ENCODE peak calls at places on chromosomes 4 and X, in seven cellular contexts. G, E, V, A, Z, B and T are unnamed samples.

GRCh38 chr4:126375462-126376054 is 1060.8 kb downstream of the FAT4 start:
- DNase-seq in G (no peak), E (no peak), V (no peak), A (no peak), Z (no peak), B (no peak), T (no peak)

GRCh38 chr4:2489841-2490552 is 21.1 kb downstream of the RNF4 start:
- DNase-seq in G (no peak), E (peak), V (peak), A (no peak), Z (no peak), B (no peak), T (no peak)

GRCh38 chr4:167688660-167689142 is 403.6 kb upstream of the ANXA10 start:
- DNase-seq in G (no peak), E (no peak), V (no peak), A (no peak), Z (no peak), B (no peak), T (no peak)

GRCh38 chrX:134542485-134542884 is 82.5 kb downstream of the HPRT1 start:
- DNase-seq in G (peak), E (peak), V (peak), A (no peak), Z (no peak), B (no peak), T (peak)

GRCh38 chrX:953879-954482 is 258.5 kb downstream of the CRLF2 start:
- DNase-seq in G (no peak), E (no peak), V (no peak), A (no peak), Z (no peak), B (no peak), T (no peak)

GRCh38 chrX:20263474-20263873 is 3.2 kb downstream of the RPS6KA3 start:
- DNase-seq in G (no peak), E (no peak), V (peak), A (no peak), Z (no peak), B (no peak), T (no peak)

GRCh38 chr4:159446266-159446976 is 343.5 kb downstream of the RAPGEF2 start:
- DNase-seq in G (peak), E (peak), V (peak), A (no peak), Z (no peak), B (peak), T (peak)

GRCh38 chr4:60857354-60857753 is 342.8 kb upstream of the ADGRL3 start:
- DNase-seq in G (no peak), E (no peak), V (no peak), A (no peak), Z (no peak), B (no peak), T (no peak)

GRCh38 chr4:118340109-118340508 is 12.7 kb downstream of the PRSS12 start:
- DNase-seq in G (no peak), E (no peak), V (peak), A (no peak), Z (no peak), B (no peak), T (no peak)

GRCh38 chrX:6856471-6856870 is 291.0 kb upstream of the STS start:
- DNase-seq in G (no peak), E (no peak), V (no peak), A (no peak), Z (no peak), B (no peak), T (no peak)

GRCh38 chr4:172619218-172619617 is 549.4 kb upstream of the GALNT7 start:
- DNase-seq in G (no peak), E (no peak), V (no peak), A (no peak), Z (no peak), B (no peak), T (no peak)

GRCh38 chr4:94621491-94622080 is 136.2 kb upstream of the BMPR1B start:
- DNase-seq in G (no peak), E (peak), V (peak), A (no peak), Z (no peak), B (no peak), T (no peak)

GRCh38 chrX:135481696-135482179 is 38.7 kb upstream of the INTS6L start:
- DNase-seq in G (no peak), E (no peak), V (no peak), A (no peak), Z (no peak), B (no peak), T (no peak)

GRCh38 chr4:71236226-71236625 is 102.6 kb upstream of the SLC4A4 start:
- DNase-seq in G (no peak), E (no peak), V (no peak), A (no peak), Z (no peak), B (no peak), T (no peak)

GRCh38 chrX:74613350-74614192 is 853 bp downstream of the RLIM start:
- DNase-seq in G (peak), E (no peak), V (peak), A (peak), Z (no peak), B (peak), T (no peak)